ENCODE peak calls at places on chromosomes 6 and 20, in five cellular contexts. G is CD4-positive, CD25-positive, alpha-beta regulatory T cell; T is small intestine; Z is tibial nerve; F is body of pancreas. C is an unnamed sample.

GRCh38 chr20:57065646-57066045 is 200.8 kb downstream of the BMP7 start:
- DNase-seq in G (no peak), T (no peak), Z (no peak), F (no peak), C (no peak)

GRCh38 chr20:54477134-54477533 is 1.7 kb downstream of the DOK5 start:
- DNase-seq in G (no peak), T (no peak), Z (no peak), F (no peak), C (no peak)

GRCh38 chr6:91826128-91826527 is 1239.3 kb upstream of the MAP3K7 start:
- DNase-seq in G (no peak), T (no peak), Z (no peak), F (no peak), C (no peak)

GRCh38 chr20:59463541-59463940 is 140.8 kb upstream of the PHACTR3 start:
- DNase-seq in G (no peak), T (peak; percentile 25), Z (no peak), F (no peak), C (no peak)

GRCh38 chr6:149648148-149649145 is at the start of gene KATNA1:
- DNase-seq in G (peak; percentile 83), T (peak; percentile 93), Z (peak; percentile 52), F (peak; percentile 90), C (peak; percentile 95)

GRCh38 chr20:4966826-4967751 is 34.2 kb downstream of the SLC23A2 start:
- DNase-seq in G (no peak), T (no peak), Z (no peak), F (no peak), C (no peak)

GRCh38 chr6:107330190-107330589 is 129.2 kb downstream of the PDSS2 start:
- DNase-seq in G (no peak), T (no peak), Z (no peak), F (no peak), C (no peak)

GRCh38 chr6:135667694-135668455 is 170.3 kb upstream of the AHI1 start:
- DNase-seq in G (no peak), T (no peak), Z (no peak), F (no peak), C (no peak)

GRCh38 chr6:127381384-127381783 is 38.0 kb upstream of the ECHDC1 start:
- DNase-seq in G (no peak), T (no peak), Z (no peak), F (no peak), C (no peak)

GRCh38 chr6:842141-842540 is 149.2 kb upstream of the EXOC2 start:
- DNase-seq in G (no peak), T (no peak), Z (no peak), F (no peak), C (no peak)

GRCh38 chr20:16711859-16712258 is 18.0 kb upstream of the SNRPB2 start:
- DNase-seq in G (no peak), T (no peak), Z (no peak), F (no peak), C (no peak)

GRCh38 chr6:139588076-139588639 is 213.7 kb upstream of the CITED2 start:
- DNase-seq in G (no peak), T (peak; percentile 92), Z (no peak), F (peak; percentile 89), C (peak; percentile 45)

GRCh38 chr6:44727651-44728630 is 340.4 kb downstream of the CDC5L start:
- DNase-seq in G (no peak), T (no peak), Z (no peak), F (no peak), C (no peak)

GRCh38 chr20:52747736-52748135 is 224.4 kb upstream of the TSHZ2 start:
- DNase-seq in G (no peak), T (peak; percentile 1), Z (no peak), F (peak; percentile 12), C (no peak)

GRCh38 chr6:103798166-103798565 is 1061.6 kb downstream of the HACE1 start:
- DNase-seq in G (no peak), T (no peak), Z (no peak), F (no peak), C (no peak)

GRCh38 chr6:116430860-116431259 is 30.3 kb upstream of the CALHM6 start:
- DNase-seq in G (no peak), T (no peak), Z (no peak), F (no peak), C (no peak)

GRCh38 chr6:39328066-39328465 is 5.6 kb upstream of the KCNK16 start:
- DNase-seq in G (no peak), T (no peak), Z (no peak), F (no peak), C (no peak)

GRCh38 chr20:16761305-16761829 is 13.2 kb downstream of the OTOR start:
- DNase-seq in G (peak; percentile 14), T (peak; percentile 70), Z (peak; percentile 61), F (peak; percentile 60), C (peak; percentile 72)

GRCh38 chr20:46232575-46232974 is 75.7 kb downstream of the CDH22 start:
- DNase-seq in G (no peak), T (no peak), Z (no peak), F (no peak), C (no peak)

GRCh38 chr6:10441004-10441654 is 26.3 kb upstream of the TFAP2A start:
- DNase-seq in G (no peak), T (no peak), Z (no peak), F (no peak), C (peak; percentile 82)

GRCh38 chr6:92827104-92827503 is 592.3 kb downstream of the EPHA7 start:
- DNase-seq in G (no peak), T (no peak), Z (no peak), F (no peak), C (no peak)

GRCh38 chr6:36604090-36605060 is 10.2 kb downstream of the SRSF3 start:
- DNase-seq in G (no peak), T (peak; percentile 68), Z (no peak), F (no peak), C (no peak)

GRCh38 chr6:124968401-124968800 is 6.2 kb downstream of the RNF217 start:
- DNase-seq in G (no peak), T (no peak), Z (no peak), F (no peak), C (no peak)

GRCh38 chr6:167797079-167797870 is 29.4 kb upstream of the AFDN start:
- DNase-seq in G (no peak), T (peak; percentile 89), Z (no peak), F (no peak), C (peak; percentile 75)

GRCh38 chr6:157233686-157234085 is 89.6 kb downstream of the TMEM242 start:
- DNase-seq in G (no peak), T (no peak), Z (no peak), F (no peak), C (no peak)

GRCh38 chr20:56440346-56441007 is 27.9 kb upstream of the RTF2 start:
- DNase-seq in G (no peak), T (peak; percentile 21), Z (no peak), F (no peak), C (no peak)

GRCh38 chr6:137589067-137589848 is 95.1 kb upstream of the OLIG3 start:
- DNase-seq in G (peak; percentile 41), T (peak; percentile 42), Z (no peak), F (no peak), C (peak; percentile 64)

GRCh38 chr6:13273202-13273930 is 55.0 kb downstream of the TBC1D7 start:
- DNase-seq in G (no peak), T (no peak), Z (no peak), F (no peak), C (no peak)
- H3K4me3 ChIP-seq in G (no peak overlapping the region), T (no peak overlapping the region), Z (no peak overlapping the region), F (no peak overlapping the region), C (no peak overlapping the region)

GRCh38 chr20:8601542-8601912 is 467.4 kb upstream of the PLCB4 start:
- DNase-seq in G (no peak), T (no peak), Z (no peak), F (no peak), C (no peak)
- H3K4me3 ChIP-seq in G (no peak overlapping the region), T (no peak overlapping the region), Z (no peak overlapping the region), F (no peak overlapping the region), C (peak overlapping the region; percentile 53)

GRCh38 chr20:11255860-11256259 is 582.1 kb upstream of the JAG1 start:
- DNase-seq in G (no peak), T (no peak), Z (no peak), F (no peak), C (no peak)

GRCh38 chr20:11261533-11262000 is 587.8 kb upstream of the JAG1 start:
- DNase-seq in G (no peak), T (no peak), Z (no peak), F (no peak), C (no peak)

GRCh38 chr20:11266571-11266970 is 592.8 kb upstream of the JAG1 start:
- DNase-seq in G (no peak), T (peak; percentile 66), Z (no peak), F (no peak), C (no peak)

GRCh38 chr20:11255455-11255854 is 581.7 kb upstream of the JAG1 start:
- DNase-seq in G (no peak), T (no peak), Z (no peak), F (no peak), C (no peak)

DNA sequence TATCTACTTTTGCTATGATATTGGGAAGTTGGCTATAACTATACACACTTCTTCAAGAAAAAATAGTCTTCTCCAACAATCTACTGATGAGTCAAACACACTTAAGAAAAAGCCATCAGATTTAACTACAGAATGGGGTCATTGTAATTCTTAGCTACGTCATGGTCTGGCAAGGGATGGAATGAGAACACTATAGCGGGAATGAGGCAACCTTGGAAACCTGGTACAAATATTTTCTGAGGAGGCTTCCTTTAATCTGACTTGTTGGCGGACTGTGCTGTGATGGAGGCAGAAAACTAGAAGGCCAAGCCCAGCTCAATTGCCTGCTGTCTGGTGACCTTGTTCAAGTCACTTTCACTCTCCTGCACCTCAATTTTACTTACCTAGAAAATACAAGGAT is 586.8 kb upstream of the JAG1 start:
- DNase-seq in G (no peak), T (no peak), Z (no peak), F (no peak), C (no peak)
- H3K4me3 ChIP-seq in G (no peak overlapping the region), T (no peak overlapping the region), Z (no peak overlapping the region), F (no peak overlapping the region), C (no peak overlapping the region)

GRCh38 chr6:93829009-93829408 is 409.6 kb upstream of the EPHA7 start:
- DNase-seq in G (no peak), T (no peak), Z (no peak), F (no peak), C (no peak)
- H3K4me3 ChIP-seq in G (no peak overlapping the region), T (no peak overlapping the region), Z (no peak overlapping the region), F (no peak overlapping the region), C (no peak overlapping the region)

C was measured in Caco-2.